ENCODE peak calls at places on chromosomes 16 and 17, in nine cellular contexts. T is cardiac muscle cell; P is NCI-H446 treated with DMSO at 0.1 percent for 48 hours; K is fibroblast of lung; C is GM13977; Z is M059J; M is PC-3; A is activated effector memory CD4-positive, alpha-beta T cell treated with Interleukin-2 at 50 U/mL for 16 hours; B is activated CD8-positive, alpha-beta memory T cell treated with anti-CD3 and anti-CD28 coated beads, Interleukin-2, amount 50 U/mL, for 48 hours. O is an unnamed sample.
A peak's percentile ranks its signal among the peaks of the same experiment; 100 is the strongest.

GRCh38 chr17:40095944-40096791 is 4.2 kb downstream of the NR1D1 start:
- DNase-seq in T (no peak), P (no peak), B (peak; percentile 81), M (no peak), A (peak; percentile 72), K (no peak), C (peak; percentile 95), Z (no peak), O (no peak)

GRCh38 chr17:54085934-54086333 is 263.2 kb downstream of the KIF2B start:
- DNase-seq in K (no peak), A (no peak), Z (no peak), T (peak; percentile 21), B (no peak), C (no peak), M (no peak), P (no peak), O (no peak)

GRCh38 chr16:3058173-3059030 is 7.0 kb upstream of the IL32 start:
- DNase-seq in C (peak; percentile 80), T (peak; percentile 31), P (no peak), B (no peak), K (no peak), A (no peak), M (peak; percentile 29), Z (peak; percentile 42), O (peak; percentile 68)

GRCh38 chr16:28189237-28189636 is 22.5 kb downstream of the XPO6 start:
- DNase-seq in M (peak; percentile 40), Z (no peak), A (no peak), P (no peak), B (peak; percentile 65), T (no peak), K (no peak), C (no peak), O (no peak)

GRCh38 chr17:11535231-11535630 is 63.0 kb upstream of the DNAH9 start:
- DNase-seq in Z (no peak), T (no peak), P (no peak), K (no peak), B (no peak), A (no peak), M (no peak), C (no peak), O (no peak)

GRCh38 chr17:18182978-18183333 is 672 bp upstream of the ALKBH5 start:
- DNase-seq in C (peak; percentile 84), M (peak; percentile 80), Z (peak; percentile 76), B (peak; percentile 93), T (peak; percentile 90), A (peak; percentile 78), K (peak; percentile 80), P (no peak), O (peak; percentile 64)

GRCh38 chr17:49980703-49981197 is 11.8 kb downstream of the DLX4 start:
- DNase-seq in B (no peak), C (no peak), P (peak; percentile 21), Z (no peak), M (no peak), A (no peak), K (no peak), T (no peak), O (no peak)

GRCh38 chr16:50603206-50604064 is 55.2 kb downstream of the NKD1 start:
- DNase-seq in B (no peak), Z (peak; percentile 94), M (no peak), P (no peak), C (no peak), A (no peak), K (peak; percentile 69), T (peak; percentile 69), O (no peak)

GRCh38 chr17:333626-334396 is 18.8 kb downstream of the RPH3AL start:
- DNase-seq in A (no peak), Z (peak; percentile 22), B (no peak), T (peak; percentile 58), P (no peak), K (peak; percentile 54), M (no peak), C (no peak), O (peak; percentile 45)

GRCh38 chr17:17736205-17737183 is 55.2 kb downstream of the RAI1 start:
- DNase-seq in B (no peak), Z (no peak), A (no peak), K (peak; percentile 58), T (peak; percentile 38), C (no peak), P (no peak), M (no peak), O (no peak)

GRCh38 chr17:59793249-59793648 is 85.8 kb downstream of the VMP1 start:
- DNase-seq in Z (no peak), M (no peak), B (no peak), A (no peak), K (no peak), C (no peak), T (no peak), P (no peak), O (no peak)

GRCh38 chr16:81493755-81494433 is 49.3 kb downstream of the CMIP start:
- DNase-seq in M (peak; percentile 93), C (no peak), T (peak; percentile 39), K (peak; percentile 86), A (no peak), B (peak; percentile 69), P (no peak), Z (peak; percentile 93), O (peak; percentile 85)

GRCh38 chr17:1865252-1866037 is 35.6 kb downstream of the RPA1 start:
- DNase-seq in M (peak; percentile 64), B (no peak), K (peak; percentile 4), A (no peak), T (peak; percentile 49), Z (peak; percentile 18), P (no peak), C (peak; percentile 56), O (peak; percentile 61)

GRCh38 chr17:2090804-2091534 is 36.1 kb downstream of the HIC1 start:
- DNase-seq in T (peak; percentile 95), B (no peak), Z (peak; percentile 92), A (no peak), C (no peak), K (peak; percentile 98), M (peak; percentile 54), P (no peak), O (peak; percentile 23)

GRCh38 chr17:60887607-60888028 is 210.0 kb downstream of the BCAS3 start:
- DNase-seq in T (no peak), B (no peak), C (no peak), P (no peak), Z (no peak), M (peak; percentile 29), A (no peak), K (no peak), O (no peak)

GRCh38 chr16:86363057-86363490 is 147.3 kb upstream of the FOXF1 start:
- DNase-seq in M (peak; percentile 43), Z (peak; percentile 99), P (no peak), C (no peak), A (no peak), T (peak; percentile 95), B (no peak), K (peak; percentile 97), O (no peak)

GRCh38 chr17:72305964-72306551 is 185.2 kb downstream of the SOX9 start:
- DNase-seq in T (peak; percentile 62), M (no peak), K (no peak), B (no peak), Z (no peak), P (no peak), C (no peak), A (no peak), O (no peak)

GRCh38 chr17:66965801-66966528 is 1.5 kb downstream of the CACNG4 start:
- DNase-seq in P (no peak), A (no peak), M (peak; percentile 29), B (no peak), C (peak; percentile 61), K (no peak), Z (no peak), T (no peak), O (no peak)

GRCh38 chr17:5948811-5949210 is 121.4 kb upstream of the WSCD1 start:
- DNase-seq in P (no peak), K (no peak), B (no peak), Z (no peak), A (no peak), C (no peak), T (no peak), M (no peak), O (no peak)

GRCh38 chr17:51818777-51819176 is 339.7 kb downstream of the CA10 start:
- DNase-seq in B (no peak), M (peak; percentile 89), K (no peak), T (no peak), A (no peak), P (no peak), Z (peak; percentile 25), C (no peak), O (no peak)

GRCh38 chr17:35088647-35088910 is 25.1 kb upstream of the RFFL start:
- DNase-seq in Z (no peak), B (no peak), M (no peak), P (no peak), A (no peak), T (no peak), K (no peak), C (no peak), O (no peak)

GRCh38 chr17:37726248-37726647 is 18.6 kb downstream of the HNF1B start:
- DNase-seq in B (no peak), C (no peak), Z (no peak), A (no peak), P (no peak), M (no peak), K (no peak), T (no peak), O (no peak)

GRCh38 chr16:48123104-48123788 is 32.5 kb downstream of the ABCC12 start:
- DNase-seq in Z (peak; percentile 100), B (peak; percentile 69), C (peak; percentile 62), K (peak; percentile 99), T (peak; percentile 95), M (peak; percentile 98), A (no peak), P (no peak), O (peak; percentile 73)

GRCh38 chr17:28113269-28113668 is 70.8 kb downstream of the NLK start:
- DNase-seq in M (no peak), B (no peak), P (no peak), Z (no peak), K (no peak), C (no peak), A (no peak), T (no peak), O (no peak)

GRCh38 chr16:588639-588888 is 1.3 kb upstream of the RAB40C start:
- DNase-seq in K (peak; percentile 76), C (no peak), A (peak; percentile 48), B (no peak), T (peak; percentile 70), P (no peak), Z (peak; percentile 66), M (peak; percentile 25), O (no peak)

GRCh38 chr17:48002208-48002919 is 31.5 kb downstream of the CDK5RAP3 start:
- DNase-seq in C (peak; percentile 75), K (peak; percentile 91), P (peak; percentile 28), M (peak; percentile 94), T (peak; percentile 84), A (no peak), Z (peak; percentile 92), B (no peak), O (peak; percentile 60)

GRCh38 chr17:54527941-54528340 is 372.7 kb upstream of the TOM1L1 start:
- DNase-seq in B (no peak), Z (no peak), P (no peak), M (no peak), C (no peak), T (no peak), K (no peak), A (no peak), O (no peak)

GRCh38 chr17:6070280-6070894 is at the start of gene WSCD1:
- DNase-seq in C (peak; percentile 66), K (no peak), P (no peak), A (no peak), T (no peak), Z (no peak), M (peak; percentile 41), B (no peak), O (no peak)

GRCh38 chr16:48958681-48959080 is 323.0 kb downstream of the CBLN1 start:
- DNase-seq in Z (peak; percentile 89), B (no peak), P (no peak), A (no peak), T (no peak), C (no peak), M (no peak), K (peak; percentile 55), O (no peak)

O was measured in K562.